ENCODE peak calls at places on chromosomes 4 and X, in five cellular contexts. N, K, A, Z and D are unnamed samples.

GRCh38 chrX:39445336-39445735 is 644.1 kb downstream of the MID1IP1 start:
- DNase-seq in K (no peak), N (no peak), A (no peak), Z (no peak), D (no peak)

GRCh38 chr4:72791054-72791453 is 222.0 kb upstream of the ADAMTS3 start:
- DNase-seq in A (no peak), N (no peak), K (no peak), Z (peak), D (no peak)

GRCh38 chrX:68989865-68990606 is 161.2 kb downstream of the EFNB1 start:
- DNase-seq in K (no peak), A (no peak), Z (peak), N (no peak), D (peak)

GRCh38 chrX:48793935-48794334 is 7.5 kb downstream of the GATA1 start:
- DNase-seq in A (no peak), K (no peak), N (no peak), Z (no peak), D (no peak)

GRCh38 chrX:71482228-71482958 is 50.5 kb upstream of the OGT start:
- DNase-seq in N (no peak), Z (no peak), A (no peak), K (no peak), D (no peak)

GRCh38 chr4:17561195-17561909 is 15.6 kb upstream of the LAP3 start:
- DNase-seq in Z (peak), N (no peak), K (no peak), A (peak), D (peak)

GRCh38 chr4:169315530-169316306 is 45.0 kb upstream of the SH3RF1 start:
- DNase-seq in Z (peak), A (peak), K (no peak), N (no peak), D (peak)

GRCh38 chrX:50952406-50952805 is 41.9 kb downstream of the BMP15 start:
- DNase-seq in Z (peak), N (no peak), A (no peak), K (no peak), D (no peak)

GRCh38 chr4:150867148-150867547 is 147.9 kb downstream of the LRBA start:
- DNase-seq in N (peak), A (peak), Z (peak), K (peak), D (peak)

GRCh38 chr4:48016141-48017107 is at the start of the genes CNGA1 and NIPAL1:
- DNase-seq in N (no peak), A (peak), Z (peak), K (peak), D (peak)

GRCh38 chr4:164977243-164978164 is at the start of gene TRIM61:
- DNase-seq in Z (peak), N (no peak), A (peak), K (peak), D (peak)

GRCh38 chrX:9341305-9342201 is 123.3 kb upstream of the TBL1X start:
- DNase-seq in A (peak), N (peak), Z (peak), K (peak), D (peak)

GRCh38 chr4:55611358-55612059 is 19.5 kb upstream of the PDCL2 start:
- DNase-seq in A (peak), K (no peak), N (no peak), Z (no peak), D (no peak)

GRCh38 chr4:48336471-48336870 is 4.9 kb upstream of the SLAIN2 start:
- DNase-seq in K (no peak), N (no peak), A (no peak), Z (no peak), D (no peak)